ENCODE peak calls at places on chromosome 12, in ten cellular contexts. N is activated CD4-positive, alpha-beta T cell treated with anti-CD3 and anti-CD28 coated beads, Interleukin-2, amount 50 U/mL, for 1 hour; L is SK-N-SH; B is fibroblast of mammary gland; R is effector CD4-positive, alpha-beta T cell; T is left ventricle myocardium superior; P is KBM-7; D is activated T-cell treated with anti-CD3 and anti-CD28 coated beads, Interleukin-2, amount 50 U/mL, for 48 hours; O is A172; M is EL. K is an unnamed sample.

GRCh38 chr12:132610051-132610759 is at the start of gene LRCOL1:
- DNase-seq in B (peak), O (peak), R (no peak), T (peak), M (peak), L (peak), N (no peak), P (no peak), D (no peak), K (peak)

GRCh38 chr12:115417610-115418009 is 733.6 kb upstream of the TBX3 start:
- DNase-seq in D (no peak), R (no peak), O (no peak), P (no peak), T (no peak), L (no peak), M (no peak), N (no peak), B (no peak), K (no peak)

GRCh38 chr12:89453579-89453978 is 71.0 kb downstream of the GALNT4 start:
- DNase-seq in B (peak), N (no peak), L (no peak), D (no peak), R (no peak), O (no peak), P (no peak), M (peak), T (no peak), K (peak)

GRCh38 chr12:26100966-26101744 is 23.7 kb downstream of the BHLHE41 start:
- DNase-seq in N (no peak), T (no peak), B (no peak), P (no peak), R (no peak), D (no peak), O (no peak), M (no peak), L (no peak), K (no peak)

GRCh38 chr12:106161491-106161890 is 22.7 kb upstream of the NUAK1 start:
- DNase-seq in M (no peak), L (no peak), O (no peak), T (no peak), R (no peak), D (no peak), P (no peak), N (no peak), B (no peak), K (no peak)

GRCh38 chr12:47293406-47293805 is 213.6 kb upstream of the AMIGO2 start:
- DNase-seq in P (no peak), M (no peak), B (no peak), L (no peak), N (no peak), D (no peak), R (no peak), O (no peak), T (no peak), K (no peak)

GRCh38 chr12:117837737-117838050 is 131.1 kb downstream of the KSR2 start:
- DNase-seq in D (no peak), O (no peak), B (no peak), T (no peak), L (no peak), P (no peak), R (no peak), M (no peak), N (no peak), K (no peak)

GRCh38 chr12:47874316-47874715 is 30.5 kb downstream of the VDR start:
- DNase-seq in M (no peak), L (no peak), N (no peak), D (no peak), O (no peak), P (no peak), B (no peak), T (no peak), R (no peak), K (no peak)

GRCh38 chr12:75717902-75718301 is 206.5 kb upstream of the KRR1 start:
- DNase-seq in D (no peak), T (no peak), R (no peak), M (no peak), O (no peak), B (no peak), N (no peak), L (no peak), P (no peak), K (no peak)

K was measured in AG08395.